ENCODE peak calls at places on chromosomes 1 and 21, in seven cellular contexts. I is cardiac septum, Z is EL, S is glomerular endothelial cell, T is H9, K is chondrocyte, L is NAMALWA. Q is an unnamed sample.
A peak's percentile ranks its signal among the peaks of the same experiment; 100 is the strongest.

GRCh38 chr1:82225407-82226197 is 424.9 kb downstream of the ADGRL2 start:
- DNase-seq in K (no peak), T (no peak), I (no peak), S (no peak), L (peak; percentile 16), Z (peak; percentile 39), Q (peak; percentile 52)

GRCh38 chr1:119516680-119517079 is 9.7 kb downstream of the HSD3B1 start:
- DNase-seq in I (no peak), K (no peak), Z (no peak), T (peak; percentile 53), S (no peak), L (no peak), Q (no peak)

GRCh38 chr1:43600033-43601020 is 49.6 kb upstream of the KDM4A start:
- DNase-seq in T (peak; percentile 40), Z (no peak), K (no peak), I (no peak), L (no peak), S (no peak), Q (no peak)

GRCh38 chr1:84724128-84724860 is 34.0 kb upstream of the SSX2IP start:
- DNase-seq in Z (no peak), K (no peak), T (peak; percentile 86), S (no peak), L (peak; percentile 44), I (no peak), Q (no peak)

GRCh38 chr1:3671371-3672180 is 19.3 kb downstream of the TP73 start:
- DNase-seq in Z (no peak), L (no peak), I (peak; percentile 57), T (peak; percentile 33), K (peak; percentile 84), S (no peak), Q (no peak)

GRCh38 chr1:232974971-232975370 is 24.6 kb downstream of the NTPCR start:
- DNase-seq in I (no peak), S (no peak), K (no peak), Z (peak; percentile 13), T (no peak), L (no peak), Q (peak; percentile 91)

GRCh38 chr1:60152886-60153285 is 79.3 kb upstream of the C1orf87 start:
- DNase-seq in Z (no peak), S (no peak), L (no peak), K (no peak), I (no peak), T (no peak), Q (no peak)

GRCh38 chr1:19689131-19689757 is 24.6 kb downstream of the HTR6 start:
- DNase-seq in I (no peak), L (no peak), S (no peak), T (no peak), Z (no peak), K (no peak), Q (no peak)

GRCh38 chr21:15729346-15729673 is 472 bp upstream of the USP25 start:
- DNase-seq in L (no peak), K (no peak), T (no peak), S (no peak), Z (no peak), I (no peak), Q (no peak)

GRCh38 chr1:202266061-202266765 is 72.6 kb downstream of the LGR6 start:
- DNase-seq in I (peak; percentile 67), K (no peak), Z (no peak), L (no peak), T (peak; percentile 17), S (no peak), Q (no peak)

GRCh38 chr1:195584870-195585624 is 1023.2 kb downstream of the KCNT2 start:
- DNase-seq in L (no peak), Z (peak; percentile 27), I (no peak), T (peak; percentile 44), K (no peak), S (no peak), Q (no peak)

GRCh38 chr1:206734499-206735142 is 36.0 kb upstream of the IL19 start:
- DNase-seq in L (peak; percentile 71), S (no peak), T (peak; percentile 70), I (peak; percentile 71), Z (peak; percentile 44), K (no peak), Q (peak; percentile 27)

GRCh38 chr21:42593007-42593814 is 60.2 kb upstream of the PDE9A start:
- DNase-seq in K (no peak), L (peak; percentile 70), T (peak; percentile 87), I (no peak), Z (peak; percentile 27), S (no peak), Q (peak; percentile 45)

GRCh38 chr21:42149656-42150457 is 69.1 kb upstream of the ABCG1 start:
- DNase-seq in Z (no peak), S (no peak), T (peak; percentile 23), L (no peak), I (peak; percentile 56), K (no peak), Q (no peak)

GRCh38 chr1:111203681-111204210 is 3.3 kb upstream of the DENND2D start:
- DNase-seq in K (no peak), Z (peak; percentile 69), T (no peak), S (no peak), L (peak; percentile 76), I (peak; percentile 92), Q (peak; percentile 56)

GRCh38 chr1:56097713-56098112 is 481.6 kb downstream of the PLPP3 start:
- DNase-seq in I (no peak), K (no peak), L (no peak), Z (no peak), T (no peak), S (no peak), Q (no peak)

GRCh38 chr1:63327417-63328139 is 5.2 kb downstream of the FOXD3 start:
- DNase-seq in K (no peak), I (peak; percentile 82), L (peak; percentile 82), Z (peak; percentile 74), T (peak; percentile 93), S (no peak), Q (peak; percentile 59)

GRCh38 chr1:53698381-53698980 is 40.5 kb downstream of the GLIS1 start:
- DNase-seq in T (no peak), L (no peak), Z (no peak), I (no peak), K (no peak), S (no peak), Q (no peak)

GRCh38 chr1:8809342-8809736 is 8.1 kb downstream of the RERE start:
- DNase-seq in Z (no peak), T (no peak), S (no peak), K (no peak), I (no peak), L (no peak), Q (peak; percentile 44)

GRCh38 chr1:215932558-215932957 is 365.5 kb downstream of the KCTD3 start:
- DNase-seq in T (no peak), I (no peak), K (no peak), L (no peak), S (no peak), Z (no peak), Q (no peak)